ENCODE peak calls at places on chromosomes 6 and 20, in eight cellular contexts. I, C, B, L, F, K, J and W are unnamed samples.

GRCh38 chr6:46513533-46513932 is 22.3 kb upstream of the RCAN2 start:
- DNase-seq in F (no peak), B (no peak), K (no peak), J (no peak), I (no peak), C (no peak), L (no peak), W (no peak)

GRCh38 chr20:40470313-40471260 is 218.4 kb downstream of the MAFB start:
- DNase-seq in C (no peak), J (no peak), B (no peak), L (no peak), I (no peak), F (peak), K (no peak), W (no peak)

GRCh38 chr6:168662301-168662936 is 221.4 kb downstream of the SMOC2 start:
- DNase-seq in J (no peak), F (no peak), B (no peak), C (no peak), I (no peak), K (no peak), L (no peak), W (no peak)

GRCh38 chr20:23050847-23051627 is 1.6 kb upstream of the THBD start:
- DNase-seq in F (no peak), L (peak), K (peak), C (peak), I (peak), J (peak), B (peak), W (peak)

GRCh38 chr6:26358511-26358981 is 6.5 kb upstream of the BTN3A2 start:
- DNase-seq in K (no peak), B (no peak), I (no peak), L (no peak), F (peak), J (no peak), C (no peak), W (peak)

GRCh38 chr6:43093361-43094289 is 17.5 kb downstream of the PTK7 start:
- DNase-seq in K (no peak), C (no peak), L (peak), B (no peak), F (no peak), J (no peak), I (peak), W (no peak)

GRCh38 chr6:134187751-134188150 is 130.2 kb downstream of the SGK1 start:
- DNase-seq in L (no peak), I (no peak), K (no peak), C (no peak), F (no peak), B (no peak), J (no peak), W (no peak)

GRCh38 chr6:111642463-111643158 is 36.9 kb upstream of the TRAF3IP2 start:
- DNase-seq in F (peak), J (no peak), B (peak), I (peak), L (peak), C (peak), K (peak), W (peak)

GRCh38 chr6:121881974-121882667 is 446.7 kb downstream of the GJA1 start:
- DNase-seq in C (no peak), I (peak), L (peak), B (no peak), J (no peak), K (no peak), F (no peak), W (no peak)

GRCh38 chr6:48505621-48506020 is 394.6 kb upstream of the PTCHD4 start:
- DNase-seq in J (no peak), I (no peak), C (no peak), B (no peak), L (no peak), K (no peak), F (no peak), W (no peak)

GRCh38 chr20:8740265-8740664 is 328.6 kb upstream of the PLCB4 start:
- DNase-seq in B (no peak), J (no peak), F (no peak), I (no peak), C (no peak), K (no peak), L (no peak), W (peak)

GRCh38 chr6:61562098-61562497 is 723.9 kb downstream of the KHDRBS2 start:
- DNase-seq in C (no peak), J (no peak), F (no peak), K (no peak), I (no peak), B (no peak), L (no peak), W (no peak)

GRCh38 chr20:45253260-45253659 is 1.1 kb downstream of the SLPI start:
- DNase-seq in K (no peak), B (no peak), C (no peak), F (no peak), J (no peak), L (no peak), I (no peak), W (no peak)

GRCh38 chr20:24697411-24697810 is 228.0 kb downstream of the SYNDIG1 start:
- DNase-seq in I (no peak), L (no peak), B (no peak), C (peak), F (no peak), J (no peak), K (no peak), W (no peak)

GRCh38 chr20:48586728-48587127 is 241.1 kb downstream of the PREX1 start:
- DNase-seq in F (no peak), I (no peak), L (no peak), J (no peak), B (no peak), K (no peak), C (no peak), W (no peak)

GRCh38 chr6:8268606-8269005 is 166.3 kb upstream of the EEF1E1 start:
- DNase-seq in F (no peak), L (no peak), K (no peak), B (no peak), J (no peak), C (no peak), I (no peak), W (no peak)

GRCh38 chr6:133697666-133698065 is 191.2 kb upstream of the TCF21 start:
- DNase-seq in K (no peak), L (no peak), I (peak), F (no peak), B (no peak), J (no peak), C (no peak), W (no peak)

GRCh38 chr6:20909621-20910020 is 375.4 kb downstream of the CDKAL1 start:
- DNase-seq in K (no peak), I (no peak), J (no peak), L (no peak), B (no peak), C (no peak), F (no peak), W (no peak)

GRCh38 chr6:160128125-160128683 is 6.6 kb downstream of the SLC22A1 start:
- DNase-seq in I (no peak), L (no peak), K (no peak), F (no peak), C (peak), B (no peak), J (no peak), W (no peak)

GRCh38 chr6:142900467-142900961 is 44.5 kb downstream of the HIVEP2 start:
- DNase-seq in K (no peak), J (no peak), L (peak), F (no peak), C (no peak), I (no peak), B (peak), W (no peak)

GRCh38 chr20:63387917-63388316 is 26.8 kb upstream of the CHRNA4 start:
- DNase-seq in I (no peak), C (no peak), J (no peak), F (no peak), B (no peak), L (no peak), K (no peak), W (no peak)

GRCh38 chr6:99836471-99836870 is 157.6 kb downstream of the MCHR2 start:
- DNase-seq in K (no peak), I (no peak), L (no peak), B (no peak), J (no peak), F (no peak), C (no peak), W (no peak)

GRCh38 chr6:134698228-134698627 is 251.7 kb downstream of the ALDH8A1 start:
- DNase-seq in J (no peak), F (no peak), K (no peak), C (no peak), L (peak), I (peak), B (no peak), W (no peak)

GRCh38 chr6:3200682-3201081 is 26.8 kb downstream of the TUBB2B start:
- DNase-seq in I (no peak), B (no peak), C (peak), F (no peak), K (no peak), L (no peak), J (no peak), W (no peak)

GRCh38 chr6:21348462-21349195 is 244.9 kb upstream of the SOX4 start:
- DNase-seq in J (no peak), C (peak), B (peak), I (peak), F (no peak), L (peak), K (peak), W (no peak)

GRCh38 chr6:11766056-11766455 is 12.5 kb downstream of the ADTRP start:
- DNase-seq in F (no peak), I (no peak), J (no peak), C (no peak), K (no peak), L (peak), B (no peak), W (no peak)

GRCh38 chr20:62667530-62668440 is 25.5 kb downstream of the SLCO4A1 start:
- DNase-seq in J (no peak), I (no peak), K (no peak), L (no peak), C (no peak), B (no peak), F (no peak), W (no peak)

GRCh38 chr6:11525468-11526155 is 11.9 kb upstream of the TMEM170B start:
- DNase-seq in C (no peak), K (no peak), B (no peak), L (peak), J (no peak), I (peak), F (no peak), W (no peak)

GRCh38 chr6:114339706-114340105 is 3.1 kb downstream of the HS3ST5 start:
- DNase-seq in B (no peak), F (no peak), J (no peak), C (no peak), I (no peak), L (peak), K (no peak), W (no peak)

GRCh38 chr6:69875715-69876114 is 9.4 kb downstream of the COL19A1 start:
- DNase-seq in C (no peak), L (no peak), F (no peak), B (no peak), J (no peak), K (no peak), I (no peak), W (no peak)

GRCh38 chr6:69881322-69882151 is 15.2 kb downstream of the COL19A1 start:
- DNase-seq in C (no peak), J (no peak), K (no peak), F (peak), B (no peak), L (no peak), I (no peak), W (peak)

GRCh38 chr6:69880570-69880969 is 14.2 kb downstream of the COL19A1 start:
- DNase-seq in J (no peak), B (no peak), L (no peak), C (no peak), F (peak), I (no peak), K (no peak), W (no peak)

GRCh38 chr6:69883551-69883950 is 17.2 kb downstream of the COL19A1 start:
- DNase-seq in C (no peak), I (peak), J (no peak), F (no peak), B (no peak), L (no peak), K (no peak), W (no peak)

DNA sequence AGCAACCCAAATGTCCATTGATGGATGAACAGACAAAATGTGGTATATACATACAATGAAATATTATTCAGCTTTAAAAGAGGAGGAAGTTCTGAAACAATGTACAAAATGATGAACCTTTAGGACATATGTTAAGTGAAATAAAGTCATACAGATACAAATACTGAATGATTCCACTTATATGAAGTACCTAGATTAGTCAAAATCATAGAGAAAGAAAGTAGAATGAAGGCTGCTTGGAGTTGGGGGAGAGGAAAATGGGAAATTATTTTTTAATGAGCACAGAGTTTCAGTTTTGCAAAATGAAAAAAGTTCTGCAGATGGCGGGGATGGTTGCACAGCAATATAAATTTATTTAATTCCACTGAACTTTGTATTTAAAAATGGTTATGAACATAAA is 12.4 kb downstream of the COL19A1 start:
- DNase-seq in J (no peak), F (no peak), B (no peak), K (no peak), L (no peak), I (no peak), C (no peak), W (no peak)
- TF ChIP-seq CTCF in J (no peak), F (no peak), B (no peak), K (no peak), L (no peak), I (no peak), C (no peak), W (no peak)

GRCh38 chr6:104862456-104862855 is 2.7 kb upstream of the HACE1 start:
- DNase-seq in C (no peak), F (no peak), J (no peak), K (no peak), I (peak), L (peak), B (no peak), W (no peak)

GRCh38 chr6:104855507-104855906 is 4.2 kb downstream of the HACE1 start:
- DNase-seq in K (no peak), L (peak), F (no peak), J (no peak), C (no peak), B (no peak), I (peak), W (no peak)

GRCh38 chr6:104860221-104860620 is 502 bp upstream of the HACE1 start:
- DNase-seq in L (no peak), B (no peak), K (no peak), F (no peak), C (no peak), I (no peak), J (no peak), W (no peak)

DNA sequence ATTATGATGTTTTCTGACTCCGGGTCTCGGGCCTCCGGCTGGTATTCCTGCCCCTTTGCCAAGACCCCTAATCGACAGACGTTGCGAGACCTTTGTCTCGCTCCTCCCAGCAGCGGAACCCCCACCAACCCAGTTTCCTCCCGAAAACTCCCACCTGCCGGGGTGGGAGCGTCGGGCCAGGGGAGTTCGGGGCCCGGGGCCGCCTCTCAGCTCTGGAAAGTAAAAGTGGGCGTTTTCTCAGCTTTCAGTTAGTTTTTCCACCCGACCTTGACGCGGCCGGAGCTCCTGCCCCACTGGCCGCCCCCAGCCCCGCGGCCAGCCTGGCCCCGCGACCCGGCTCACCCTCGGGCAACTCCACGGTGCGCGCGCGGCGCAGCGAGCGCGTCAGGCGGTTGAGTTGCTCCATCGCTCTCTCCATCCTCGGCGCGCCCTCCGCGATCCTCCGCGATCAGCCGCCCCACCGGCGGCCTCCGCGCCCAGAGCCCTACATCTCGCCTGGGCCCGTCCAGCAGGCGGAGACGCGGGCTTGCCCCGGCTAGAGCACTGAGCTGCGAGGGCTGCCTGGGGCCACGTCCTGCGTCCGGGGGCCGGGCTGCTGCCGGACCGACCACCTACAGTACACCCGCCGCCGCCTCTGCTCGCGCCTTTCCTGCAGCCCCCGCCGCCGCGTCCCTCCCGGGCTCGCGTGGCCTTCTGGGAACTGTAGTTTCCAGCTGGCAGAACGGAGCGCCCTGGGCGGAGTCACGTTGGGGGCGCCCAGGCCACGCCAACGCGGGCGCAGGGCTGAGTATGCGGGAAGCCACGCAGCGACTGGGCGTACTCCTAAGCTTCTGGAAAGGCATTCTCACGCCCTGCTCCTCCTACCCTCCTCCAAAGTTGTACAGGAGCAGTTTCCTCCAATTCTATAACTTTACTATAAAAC is at the start of gene HACE1:
- DNase-seq in L (peak), I (peak), F (peak), C (peak), K (peak), B (peak), J (peak), W (peak)
- TF ChIP-seq CTCF in L (peak), I (peak), F (no peak), C (peak), K (no peak), B (no peak), J (no peak), W (no peak)

DNA sequence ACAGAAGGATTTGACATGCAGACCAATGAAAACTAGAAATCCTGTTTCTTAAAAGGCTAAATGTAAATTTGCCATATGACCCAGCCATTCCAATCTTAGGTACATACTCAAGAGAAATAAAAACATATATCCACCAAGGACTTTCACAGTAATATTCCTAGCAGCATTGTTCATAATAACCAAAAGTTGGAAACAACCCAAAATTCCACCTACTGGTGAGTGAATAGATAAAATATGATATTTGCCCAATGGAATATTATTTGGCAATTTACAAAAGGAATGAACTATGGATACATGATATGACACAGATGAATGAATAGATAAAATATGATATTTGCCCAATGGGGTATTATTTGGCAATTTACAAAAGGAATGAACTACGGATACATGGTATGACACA is 22.7 kb downstream of the MTCL3 start:
- DNase-seq in J (no peak), I (peak), B (no peak), L (no peak), C (no peak), F (no peak), K (no peak), W (no peak)
- TF ChIP-seq CTCF in J (no peak), I (no peak), B (no peak), L (no peak), C (no peak), F (no peak), K (no peak), W (no peak)

GRCh38 chr6:132153221-132153896 is 202.2 kb upstream of the CCN2 start:
- DNase-seq in K (no peak), C (no peak), L (peak), F (no peak), J (no peak), I (peak), B (no peak), W (no peak)

GRCh38 chr6:132143258-132143657 is 192.1 kb upstream of the CCN2 start:
- DNase-seq in J (no peak), B (no peak), I (no peak), C (peak), F (no peak), L (no peak), K (no peak), W (no peak)

GRCh38 chr6:132142308-132142707 is 191.1 kb upstream of the CCN2 start:
- DNase-seq in J (no peak), L (no peak), K (no peak), B (no peak), C (no peak), F (no peak), I (no peak), W (no peak)

GRCh38 chr6:132142768-132143167 is 191.6 kb upstream of the CCN2 start:
- DNase-seq in L (no peak), J (no peak), I (no peak), K (no peak), C (no peak), B (no peak), F (no peak), W (no peak)

GRCh38 chr6:132147530-132148011 is 196.4 kb upstream of the CCN2 start:
- DNase-seq in B (no peak), C (peak), L (peak), I (no peak), J (no peak), F (no peak), K (no peak), W (no peak)
- TF ChIP-seq CTCF in B (no peak), C (no peak), L (no peak), I (no peak), J (no peak), F (no peak), K (no peak), W (no peak)